ENCODE peak calls at places on chromosomes 5 and 9, in five cellular contexts. T is upper lobe of right lung; A is transverse colon; V is ovary; P is CD8-positive, alpha-beta memory T cell. O is an unnamed sample.

GRCh38 chr5:111454198-111454606 is 58.1 kb downstream of the STARD4 start:
- DNase-seq in V (no peak), P (no peak), T (no peak), A (no peak), O (no peak)

GRCh38 chr9:13567833-13568232 is 288.3 kb upstream of the MPDZ start:
- DNase-seq in V (no peak), P (no peak), A (no peak), T (no peak), O (no peak)

GRCh38 chr5:174532453-174533126 is 191.8 kb upstream of the MSX2 start:
- DNase-seq in P (no peak), V (no peak), A (peak), T (peak), O (peak)

GRCh38 chr9:33466565-33467495 is 6.9 kb downstream of the NOL6 start:
- DNase-seq in V (peak), P (peak), T (peak), A (peak), O (no peak)

GRCh38 chr9:108911820-108912219 is 22.1 kb downstream of the ELP1 start:
- DNase-seq in A (no peak), V (no peak), P (no peak), T (no peak), O (no peak)

GRCh38 chr9:69176446-69177135 is 2.5 kb downstream of the TJP2 start:
- DNase-seq in T (no peak), V (no peak), P (no peak), A (peak), O (no peak)

GRCh38 chr5:168048486-168048885 is 243.0 kb upstream of the WWC1 start:
- DNase-seq in V (no peak), T (no peak), P (no peak), A (no peak), O (no peak)

GRCh38 chr9:132672413-132672690 is 2.1 kb downstream of the GTF3C4 start:
- DNase-seq in A (no peak), T (no peak), P (no peak), V (no peak), O (no peak)

GRCh38 chr9:27129221-27129620 is 20.2 kb downstream of the TEK start:
- DNase-seq in T (no peak), V (no peak), P (no peak), A (no peak), O (no peak)

GRCh38 chr5:407801-408268 is 35.1 kb upstream of the EXOC3 start:
- DNase-seq in T (peak), A (no peak), V (no peak), P (no peak), O (no peak)

GRCh38 chr5:15598294-15598902 is 98.4 kb downstream of the FBXL7 start:
- DNase-seq in A (no peak), V (no peak), P (no peak), T (no peak), O (no peak)

GRCh38 chr5:28945859-28946258 is 1907.5 kb upstream of the CDH9 start:
- DNase-seq in V (no peak), A (no peak), P (no peak), T (no peak), O (no peak)

DNA sequence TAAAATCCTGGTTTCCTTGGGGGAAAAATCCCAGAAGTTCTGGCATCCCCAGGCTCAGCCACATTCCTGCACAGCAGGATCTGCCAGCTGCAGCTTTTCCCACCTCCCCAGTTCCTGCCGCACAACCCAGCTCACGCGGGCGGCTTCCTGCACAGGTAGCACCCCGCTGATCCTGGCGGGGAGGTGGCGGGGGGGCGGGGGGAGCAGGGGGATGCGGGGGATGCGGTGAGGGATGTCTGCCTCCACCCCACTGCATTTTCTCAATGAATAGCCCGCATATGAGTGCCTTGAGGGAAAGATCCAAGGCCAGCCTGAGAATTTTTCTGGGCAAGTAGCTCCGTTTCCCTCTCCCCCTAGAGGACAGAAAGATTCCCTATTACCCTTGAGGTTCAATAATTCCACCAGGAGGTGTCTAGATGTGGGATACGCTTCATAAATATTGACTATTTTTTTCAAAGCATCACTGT is 21.1 kb downstream of the GFPT2 start:
- DNase-seq in V (no peak), T (no peak), P (no peak), A (no peak), O (no peak)
- H3K27ac ChIP-seq in V (peak), T (peak), P (no peak), A (peak), O (no peak)

DNA sequence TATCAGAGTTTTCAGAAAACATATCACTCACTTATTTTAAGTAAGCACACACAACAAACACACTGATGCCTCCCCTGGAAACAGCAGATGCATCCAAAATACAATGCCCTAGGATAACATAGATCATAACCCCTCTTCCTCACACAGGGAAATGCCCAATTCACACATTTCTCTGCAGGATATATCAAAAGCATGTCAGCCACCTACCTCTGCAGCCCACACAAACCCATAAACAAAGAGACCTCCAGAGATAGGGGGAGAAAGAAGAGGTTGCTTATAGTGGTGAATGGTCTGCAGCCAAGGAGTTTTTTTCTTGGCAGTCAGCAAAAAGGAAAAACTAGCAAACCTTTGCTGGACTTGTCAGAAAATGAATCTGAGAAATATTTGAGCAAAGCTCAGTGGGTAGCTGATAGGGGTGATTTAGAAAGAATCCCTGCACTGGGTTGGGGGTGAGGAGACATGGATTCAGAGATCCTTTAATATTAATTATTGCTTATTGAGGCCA is 36.1 kb downstream of the ABLIM3 start:
- DNase-seq in P (no peak), T (no peak), A (no peak), V (no peak), O (no peak)
- H3K27ac ChIP-seq in P (no peak), T (no peak), A (no peak), V (no peak), O (no peak)

GRCh38 chr5:154997746-154998145 is 15.8 kb upstream of the KIF4B start:
- DNase-seq in A (no peak), P (no peak), T (no peak), V (no peak), O (no peak)
- H3K27ac ChIP-seq in A (no peak), P (no peak), T (no peak), V (no peak), O (no peak)

GRCh38 chr5:125042243-125042887 is 295.9 kb upstream of the ZNF608 start:
- DNase-seq in A (no peak), V (no peak), T (no peak), P (no peak), O (no peak)

GRCh38 chr5:125038477-125038876 is 292.0 kb upstream of the ZNF608 start:
- DNase-seq in A (no peak), T (no peak), V (no peak), P (no peak), O (no peak)

GRCh38 chr5:125044491-125045282 is 298.2 kb upstream of the ZNF608 start:
- DNase-seq in T (no peak), A (no peak), P (no peak), V (no peak), O (no peak)

GRCh38 chr5:125043781-125044391 is 297.4 kb upstream of the ZNF608 start:
- DNase-seq in T (peak), V (peak), P (no peak), A (peak), O (no peak)

GRCh38 chr5:125041798-125042197 is 295.4 kb upstream of the ZNF608 start:
- DNase-seq in T (no peak), A (no peak), V (no peak), P (no peak), O (no peak)
- H3K27ac ChIP-seq in T (no peak), A (no peak), V (no peak), P (no peak), O (no peak)

GRCh38 chr5:124698774-124699173 is 47.7 kb downstream of the ZNF608 start:
- DNase-seq in T (no peak), P (no peak), V (no peak), A (no peak), O (no peak)

GRCh38 chr5:124700333-124700732 is 46.1 kb downstream of the ZNF608 start:
- DNase-seq in V (no peak), A (no peak), T (no peak), P (no peak), O (no peak)

GRCh38 chr5:124697912-124698690 is 48.3 kb downstream of the ZNF608 start:
- DNase-seq in P (no peak), V (no peak), T (no peak), A (no peak), O (no peak)

GRCh38 chr5:124697482-124697881 is 49.0 kb downstream of the ZNF608 start:
- DNase-seq in P (no peak), V (no peak), T (no peak), A (no peak), O (no peak)

GRCh38 chr5:124696898-124697297 is 49.5 kb downstream of the ZNF608 start:
- DNase-seq in T (no peak), V (no peak), A (no peak), P (no peak), O (no peak)
- H3K27ac ChIP-seq in T (no peak), V (no peak), A (peak), P (no peak), O (no peak)

GRCh38 chr5:157447246-157447645 is 12.8 kb upstream of the NIPAL4 start:
- DNase-seq in P (no peak), A (peak), T (no peak), V (no peak), O (no peak)

GRCh38 chr5:157442989-157443619 is 16.9 kb upstream of the NIPAL4 start:
- DNase-seq in P (no peak), T (no peak), V (no peak), A (no peak), O (no peak)

GRCh38 chr5:157449011-157449723 is 10.8 kb upstream of the NIPAL4 start:
- DNase-seq in P (no peak), T (no peak), V (no peak), A (peak), O (peak)

GRCh38 chr5:157444224-157444623 is 15.8 kb upstream of the NIPAL4 start:
- DNase-seq in P (no peak), V (no peak), T (no peak), A (no peak), O (no peak)

DNA sequence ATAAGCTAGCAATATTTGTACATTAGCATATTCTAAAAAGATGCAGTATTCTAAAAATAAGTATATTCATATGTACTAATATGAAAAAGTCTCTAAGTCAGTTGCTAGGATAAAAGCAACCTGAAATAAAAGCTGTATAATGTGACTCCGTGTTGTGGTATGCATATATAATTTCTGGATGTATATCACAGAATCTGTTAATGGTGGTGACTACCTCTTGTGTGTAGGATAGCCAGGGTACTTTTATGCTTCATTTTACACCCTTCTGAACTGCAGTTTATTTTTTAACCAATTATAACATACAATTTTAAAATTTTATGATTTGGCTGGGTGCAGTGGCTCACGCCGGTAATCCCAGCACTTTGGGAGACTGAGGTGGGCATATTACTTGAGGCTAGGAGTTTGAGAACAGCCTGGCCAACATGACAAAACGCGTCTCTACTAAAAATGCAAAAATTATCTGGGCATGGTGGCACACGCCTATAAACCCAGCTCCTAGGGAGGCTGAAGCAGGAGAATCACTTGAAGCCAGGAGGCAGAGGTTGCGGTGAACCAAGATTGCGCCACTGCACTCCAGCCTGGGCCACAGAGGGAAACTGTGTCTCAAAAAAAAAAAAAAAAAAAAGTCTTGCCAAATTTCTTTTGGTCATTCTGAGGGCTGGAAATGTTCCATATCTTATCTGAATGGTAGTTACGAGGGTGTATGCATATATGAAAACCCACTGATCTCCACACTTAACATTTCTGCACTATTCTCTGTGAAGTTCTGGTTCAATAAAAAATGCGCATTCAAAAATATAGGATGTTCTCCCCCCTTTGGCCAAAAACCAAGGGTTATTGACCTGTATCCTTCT is 13.7 kb upstream of the NIPAL4 start:
- DNase-seq in T (no peak), A (no peak), V (no peak), P (no peak), O (no peak)
- H3K27ac ChIP-seq in T (no peak), A (no peak), V (no peak), P (no peak), O (no peak)